ENCODE peak calls at places on chromosomes 5 and 9, in five cellular contexts. One of them, this sample, is unnamed.

GRCh38 chr9:133939845-133940244 is 52.3 kb downstream of the VAV2 start:
- DNase-seq in OCI-M1: no peak
- DNase-seq in aorta: peak
- DNase-seq in germinal center: no peak
- DNase-seq in cardiac muscle cell: no peak
- DNase-seq in this sample: no peak

GRCh38 chr9:22808876-22809275 is 362.3 kb downstream of the DMRTA1 start:
- DNase-seq in OCI-M1: no peak
- DNase-seq in aorta: no peak
- DNase-seq in germinal center: no peak
- DNase-seq in cardiac muscle cell: no peak
- DNase-seq in this sample: no peak

GRCh38 chr9:16884952-16885513 is 14.6 kb upstream of the BNC2 start:
- DNase-seq in OCI-M1: peak
- DNase-seq in aorta: peak
- DNase-seq in germinal center: no peak
- DNase-seq in cardiac muscle cell: no peak
- DNase-seq in this sample: peak

GRCh38 chr9:94139672-94140417 is 55.6 kb downstream of the PTPDC1 start:
- DNase-seq in OCI-M1: no peak
- DNase-seq in aorta: peak
- DNase-seq in germinal center: no peak
- DNase-seq in cardiac muscle cell: no peak
- DNase-seq in this sample: peak

GRCh38 chr5:150320048-150320555 is 17.4 kb upstream of the ARSI start:
- DNase-seq in OCI-M1: no peak
- DNase-seq in aorta: peak
- DNase-seq in germinal center: no peak
- DNase-seq in cardiac muscle cell: no peak
- DNase-seq in this sample: peak

GRCh38 chr9:13064060-13064459 is 215.4 kb downstream of the MPDZ start:
- DNase-seq in OCI-M1: no peak
- DNase-seq in aorta: no peak
- DNase-seq in germinal center: no peak
- DNase-seq in cardiac muscle cell: no peak
- DNase-seq in this sample: no peak

GRCh38 chr9:20378851-20379250 is 243.4 kb downstream of the MLLT3 start:
- DNase-seq in OCI-M1: peak
- DNase-seq in aorta: no peak
- DNase-seq in germinal center: no peak
- DNase-seq in cardiac muscle cell: no peak
- DNase-seq in this sample: no peak

GRCh38 chr5:89826938-89827337 is 582.6 kb downstream of the CETN3 start:
- DNase-seq in OCI-M1: peak
- DNase-seq in aorta: no peak
- DNase-seq in germinal center: no peak
- DNase-seq in cardiac muscle cell: no peak
- DNase-seq in this sample: no peak

GRCh38 chr5:87411586-87412416 is 929 bp downstream of the CCNH start:
- DNase-seq in OCI-M1: peak
- DNase-seq in aorta: peak
- DNase-seq in germinal center: peak
- DNase-seq in cardiac muscle cell: no peak
- DNase-seq in this sample: peak

GRCh38 chr5:74380193-74380592 is 260.3 kb downstream of the ENC1 start:
- DNase-seq in OCI-M1: no peak
- DNase-seq in aorta: no peak
- DNase-seq in germinal center: no peak
- DNase-seq in cardiac muscle cell: no peak
- DNase-seq in this sample: no peak

GRCh38 chr5:130074820-130075219 is 170.6 kb downstream of the CHSY3 start:
- DNase-seq in OCI-M1: no peak
- DNase-seq in aorta: no peak
- DNase-seq in germinal center: no peak
- DNase-seq in cardiac muscle cell: no peak
- DNase-seq in this sample: no peak

GRCh38 chr5:124806026-124806856 is 59.8 kb upstream of the ZNF608 start:
- DNase-seq in OCI-M1: no peak
- DNase-seq in aorta: peak
- DNase-seq in germinal center: no peak
- DNase-seq in cardiac muscle cell: peak
- DNase-seq in this sample: peak

GRCh38 chr9:14372437-14373318 is 58.7 kb upstream of the NFIB start:
- DNase-seq in OCI-M1: peak
- DNase-seq in aorta: no peak
- DNase-seq in germinal center: no peak
- DNase-seq in cardiac muscle cell: no peak
- DNase-seq in this sample: peak

GRCh38 chr9:126915281-126915816 is 767 bp downstream of the RALGPS1 start:
- DNase-seq in OCI-M1: no peak
- DNase-seq in aorta: peak
- DNase-seq in germinal center: peak
- DNase-seq in cardiac muscle cell: peak
- DNase-seq in this sample: no peak

GRCh38 chr9:89793124-89793495 is 188.3 kb downstream of the GADD45G start:
- DNase-seq in OCI-M1: no peak
- DNase-seq in aorta: no peak
- DNase-seq in germinal center: no peak
- DNase-seq in cardiac muscle cell: no peak
- DNase-seq in this sample: no peak